ENCODE peak calls at places on chromosome 16, in eight cellular contexts. W, D, S, A, Y, Q, R and M are unnamed samples.

GRCh38 chr16:10876799-10877341 is at the start of gene CIITA:
- DNase-seq in D (peak), R (peak), W (peak), S (peak), Y (peak), Q (peak), A (peak), M (peak)

GRCh38 chr16:81551141-81551808 is 106.7 kb downstream of the CMIP start:
- DNase-seq in S (no peak), R (no peak), D (peak), Q (peak), W (peak), A (no peak), Y (peak), M (no peak)

GRCh38 chr16:10169031-10169430 is 13.2 kb downstream of the GRIN2A start:
- DNase-seq in Q (no peak), D (no peak), Y (no peak), A (no peak), S (no peak), R (no peak), W (no peak), M (no peak)

GRCh38 chr16:82386771-82387170 is 216.7 kb upstream of the MPHOSPH6 start:
- DNase-seq in S (no peak), D (no peak), Y (no peak), W (no peak), A (no peak), Q (no peak), R (no peak), M (no peak)

GRCh38 chr16:7596285-7596684 is 263.6 kb downstream of the RBFOX1 start:
- DNase-seq in D (no peak), Q (no peak), R (no peak), A (no peak), S (no peak), W (no peak), Y (no peak), M (no peak)

GRCh38 chr16:81238296-81239011 is at the start of gene BCO1:
- DNase-seq in R (peak), Y (peak), W (peak), S (no peak), Q (peak), A (peak), D (peak), M (peak)

GRCh38 chr16:47037746-47038458 is 64.4 kb upstream of the DNAJA2 start:
- DNase-seq in Q (peak), D (peak), A (peak), W (peak), Y (peak), S (peak), R (peak), M (peak)

GRCh38 chr16:5509794-5510193 is 412.2 kb upstream of the EEF2KMT start:
- DNase-seq in D (no peak), A (no peak), Q (no peak), S (no peak), R (no peak), Y (no peak), W (no peak), M (no peak)

GRCh38 chr16:66274335-66275110 is 92.0 kb upstream of the CDH5 start:
- DNase-seq in D (peak), A (no peak), Y (peak), S (no peak), Q (peak), W (peak), R (no peak), M (no peak)

GRCh38 chr16:23729503-23730424 is 16.7 kb upstream of the ERN2 start:
- DNase-seq in W (peak), D (peak), Y (peak), Q (peak), S (no peak), R (no peak), A (peak), M (peak)

GRCh38 chr16:65414284-65414984 is 292.6 kb upstream of the CDH11 start:
- DNase-seq in D (peak), R (no peak), Q (peak), W (peak), Y (peak), S (no peak), A (peak), M (peak)

GRCh38 chr16:11253009-11253994 is 2.7 kb downstream of the SOCS1 start:
- DNase-seq in A (no peak), Y (peak), S (peak), Q (peak), W (peak), R (no peak), D (no peak), M (no peak)

GRCh38 chr16:30562021-30562420 is 3.8 kb upstream of the ZNF764 start:
- DNase-seq in Q (no peak), D (no peak), A (no peak), Y (no peak), R (no peak), S (no peak), W (no peak), M (no peak)

GRCh38 chr16:83901101-83901500 is 2.2 kb downstream of the MLYCD start:
- DNase-seq in Q (no peak), D (no peak), W (no peak), R (no peak), Y (peak), S (no peak), A (no peak), M (no peak)

GRCh38 chr16:52090080-52090479 is 456.9 kb downstream of the TOX3 start:
- DNase-seq in Q (no peak), D (no peak), A (no peak), R (no peak), Y (peak), S (no peak), W (no peak), M (no peak)

GRCh38 chr16:22948603-22949368 is 134.8 kb downstream of the HS3ST2 start:
- DNase-seq in Q (peak), W (peak), Y (peak), D (peak), S (no peak), A (peak), R (peak), M (peak)

GRCh38 chr16:11128211-11129123 is 127.5 kb downstream of the SOCS1 start:
- DNase-seq in A (no peak), R (no peak), Q (peak), W (peak), D (peak), Y (peak), S (no peak), M (no peak)

GRCh38 chr16:11796227-11797165 is 562 bp downstream of the ZC3H7A start:
- DNase-seq in R (peak), A (no peak), Q (peak), D (no peak), W (peak), S (peak), Y (peak), M (no peak)

GRCh38 chr16:85171809-85172464 is 59.7 kb upstream of the CIBAR2 start:
- DNase-seq in A (no peak), Y (no peak), S (no peak), R (no peak), Q (no peak), W (no peak), D (peak), M (no peak)

GRCh38 chr16:87978127-87978526 is 26.9 kb downstream of the BANP start:
- DNase-seq in Q (no peak), D (no peak), S (no peak), W (no peak), A (no peak), Y (no peak), R (no peak), M (no peak)

GRCh38 chr16:66408181-66409048 is 18.7 kb upstream of the BEAN1 start:
- DNase-seq in D (peak), A (peak), R (no peak), Q (peak), Y (peak), S (peak), W (peak), M (peak)

GRCh38 chr16:89072216-89073130 is 21.2 kb upstream of the ACSF3 start:
- DNase-seq in R (no peak), Q (peak), A (no peak), S (no peak), W (peak), D (peak), Y (no peak), M (no peak)

DNA sequence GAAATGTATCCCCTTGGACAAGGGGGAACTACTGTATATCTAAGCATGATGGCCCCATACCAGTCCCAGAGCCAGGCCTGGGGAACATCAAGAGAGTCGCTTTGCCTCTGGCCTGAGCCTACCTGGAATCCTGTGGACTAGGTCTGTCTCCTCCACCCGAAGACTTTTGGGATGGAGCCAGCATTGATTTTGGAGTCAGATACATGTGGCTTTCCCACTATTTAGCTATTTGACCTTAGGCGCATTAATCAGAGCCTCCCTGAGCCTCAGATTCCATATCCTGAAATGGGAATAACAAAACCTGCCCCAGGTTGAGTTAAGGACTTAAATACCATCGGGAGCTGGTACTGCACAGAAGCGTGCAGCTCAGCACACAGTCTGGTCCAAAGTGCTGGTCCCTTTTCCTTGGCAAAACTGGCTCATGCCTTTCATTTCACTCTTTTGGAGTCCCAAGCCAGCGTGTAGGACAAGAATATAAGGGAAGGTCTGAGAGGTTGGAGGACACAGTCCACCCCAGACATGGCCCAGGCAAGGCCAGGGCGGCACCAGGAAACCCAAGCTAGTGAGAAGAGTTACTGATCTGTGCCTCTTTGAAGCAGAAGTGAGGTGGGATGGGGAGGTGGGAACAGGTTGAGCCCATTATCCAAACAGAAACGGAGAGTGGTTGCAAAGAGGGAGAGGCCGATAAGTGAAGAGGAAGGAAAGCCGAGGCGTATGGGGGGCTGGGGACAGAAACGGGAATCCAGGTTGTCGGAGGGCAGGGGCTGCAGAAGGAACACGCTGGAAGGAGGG is 993 bp downstream of the FA2H start:
- DNase-seq in D (no peak), A (no peak), Y (no peak), Q (no peak), W (no peak), S (no peak), R (no peak), M (no peak)
- H3K4me3 ChIP-seq in D (no peak), A (no peak), Y (no peak), Q (no peak), W (no peak), S (no peak), R (peak), M (no peak)

GRCh38 chr16:19116711-19117449 is 3.1 kb downstream of the ITPRIPL2 start:
- DNase-seq in S (no peak), Y (peak), Q (peak), W (no peak), R (no peak), A (no peak), D (peak), M (no peak)

GRCh38 chr16:19118938-19119431 is 5.2 kb downstream of the ITPRIPL2 start:
- DNase-seq in D (peak), Y (peak), A (peak), Q (peak), R (peak), W (peak), S (no peak), M (peak)

GRCh38 chr16:19114359-19115147 is 789 bp downstream of the ITPRIPL2 start:
- DNase-seq in R (peak), Q (peak), A (no peak), S (no peak), Y (peak), W (peak), D (peak), M (no peak)

GRCh38 chr16:19113577-19114358 is at the start of gene ITPRIPL2:
- DNase-seq in S (no peak), W (peak), D (peak), Y (peak), R (peak), A (no peak), Q (peak), M (no peak)

GRCh38 chr16:19115148-19116021 is 1.6 kb downstream of the ITPRIPL2 start:
- DNase-seq in Y (no peak), D (no peak), A (no peak), R (no peak), S (no peak), Q (no peak), W (no peak), M (no peak)
- H3K4me3 ChIP-seq in Y (peak), D (peak), A (peak), R (peak), S (no peak), Q (peak), W (peak), M (peak)

GRCh38 chr16:48575471-48576050 is 34.4 kb downstream of the N4BP1 start:
- DNase-seq in D (no peak), R (no peak), A (no peak), Q (no peak), W (no peak), S (no peak), Y (no peak), M (no peak)

GRCh38 chr16:48574148-48574547 is 35.8 kb downstream of the N4BP1 start:
- DNase-seq in R (no peak), Q (no peak), W (peak), S (no peak), Y (no peak), D (peak), A (no peak), M (no peak)

GRCh38 chr16:48580925-48581500 is 29.0 kb downstream of the N4BP1 start:
- DNase-seq in Q (no peak), D (peak), Y (peak), S (no peak), W (peak), R (no peak), A (no peak), M (no peak)

GRCh38 chr16:48574766-48575165 is 35.2 kb downstream of the N4BP1 start:
- DNase-seq in R (no peak), A (no peak), Y (no peak), S (no peak), D (no peak), Q (no peak), W (no peak), M (no peak)

DNA sequence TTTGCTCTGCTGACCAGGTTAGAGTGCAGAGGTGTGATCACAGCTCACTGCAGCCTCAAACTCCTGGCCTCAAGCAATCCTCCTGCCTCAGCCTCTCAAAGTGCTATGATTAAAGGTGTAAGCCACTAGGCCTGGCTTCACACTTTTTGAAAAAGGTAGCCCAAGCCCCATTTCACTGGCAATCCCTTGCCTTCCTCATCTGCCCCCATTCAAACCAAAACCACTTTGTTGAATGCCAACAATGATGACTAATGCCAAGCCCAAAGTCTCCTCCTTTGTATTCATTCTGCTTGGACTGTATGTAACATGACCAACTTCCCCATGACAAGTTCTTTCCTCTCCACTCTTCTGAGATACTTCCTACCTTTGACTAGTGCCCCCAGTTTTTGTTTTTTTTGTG is 33.1 kb downstream of the N4BP1 start:
- DNase-seq in R (no peak), A (no peak), S (no peak), Y (peak), D (peak), W (peak), Q (peak), M (no peak)
- H3K4me3 ChIP-seq in R (no peak), A (no peak), S (no peak), Y (no peak), D (no peak), W (no peak), Q (no peak), M (no peak)

DNA sequence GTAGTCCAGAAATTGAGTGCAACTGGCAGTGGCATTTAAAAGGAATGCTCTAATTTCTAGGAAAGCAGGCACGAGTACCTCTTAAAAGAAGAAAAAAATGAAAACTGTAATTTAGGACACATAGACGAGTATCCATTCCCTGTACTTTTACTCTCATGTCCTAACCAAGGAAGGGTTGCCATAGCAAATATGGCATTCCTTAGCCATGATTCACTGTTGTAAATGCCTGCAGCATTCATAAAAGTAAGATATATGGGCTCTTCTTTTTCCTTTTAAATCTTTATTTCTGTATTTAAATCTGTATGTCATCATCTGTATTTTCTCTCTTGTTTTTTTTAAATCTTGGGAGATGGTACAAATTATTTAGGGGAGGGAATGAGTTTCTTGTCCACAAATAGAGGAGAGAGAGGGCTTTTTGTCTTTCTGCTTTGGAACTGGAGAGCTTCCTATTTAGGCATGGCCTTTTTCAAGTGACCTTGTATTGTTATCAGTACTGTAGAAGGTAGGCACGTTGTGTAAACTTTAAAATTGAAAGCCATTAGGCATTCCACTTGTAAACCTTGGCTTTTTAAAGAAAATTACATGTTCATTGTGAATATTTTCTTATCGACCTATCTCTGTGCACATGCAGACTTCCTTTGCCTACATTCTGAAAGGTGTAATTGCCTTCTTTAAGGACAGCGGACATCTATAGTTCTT is 50.0 kb downstream of the TENT4B start:
- DNase-seq in D (peak), S (no peak), W (peak), R (peak), Q (peak), A (no peak), Y (peak), M (peak)
- H3K4me3 ChIP-seq in D (peak), S (no peak), W (peak), R (no peak), Q (peak), A (no peak), Y (no peak), M (peak)

GRCh38 chr16:58030136-58030840 is 4.7 kb downstream of the MMP15 start:
- DNase-seq in A (no peak), Q (no peak), D (no peak), W (no peak), R (no peak), Y (no peak), S (no peak), M (no peak)
- H3K4me3 ChIP-seq in A (no peak), Q (no peak), D (no peak), W (no peak), R (no peak), Y (no peak), S (no peak), M (no peak)

GRCh38 chr16:2157480-2158261 is 2.1 kb downstream of the TRAF7 start:
- DNase-seq in A (no peak), Y (no peak), D (no peak), R (no peak), W (no peak), Q (no peak), S (no peak), M (no peak)
- H3K4me3 ChIP-seq in A (peak), Y (peak), D (peak), R (no peak), W (peak), Q (peak), S (no peak), M (no peak)